ENCODE peak calls at places on chromosome 3, in seven cellular contexts. One of them, this sample, is unnamed.

GRCh38 chr3:100603449-100603848 is 6.0 kb upstream of the ADGRG7 start:
- DNase-seq in activated naive CD4-positive, alpha-beta T cell: no peak
- DNase-seq in DMS153: peak
- DNase-seq in stimulated activated naive B cell treated with anti-CD40 and anti-IgM and Interleukin-4, amounts not matched to agents 10 μg/mL and 1 μg/mL and 100 μg/mL, for 72 hours: no peak
- DNase-seq in GM23338: peak
- DNase-seq in stimulated activated CD4-positive, alpha-beta T cell treated with anti-CD3 and anti-CD28 coated beads, Interleukin-1b, Interleukin-23, amount 100 ng/mL, for 48 hours: no peak
- DNase-seq in GDM1: peak
- DNase-seq in this sample: no peak

GRCh38 chr3:66809579-66809958 is 188.5 kb upstream of the KBTBD8 start:
- DNase-seq in activated naive CD4-positive, alpha-beta T cell: no peak
- DNase-seq in DMS153: no peak
- DNase-seq in stimulated activated naive B cell treated with anti-CD40 and anti-IgM and Interleukin-4, amounts not matched to agents 10 μg/mL and 1 μg/mL and 100 μg/mL, for 72 hours: no peak
- DNase-seq in GM23338: peak
- DNase-seq in stimulated activated CD4-positive, alpha-beta T cell treated with anti-CD3 and anti-CD28 coated beads, Interleukin-1b, Interleukin-23, amount 100 ng/mL, for 48 hours: no peak
- DNase-seq in GDM1: no peak
- DNase-seq in this sample: no peak

GRCh38 chr3:126859415-126860246 is 123.3 kb upstream of the PLXNA1 start:
- DNase-seq in activated naive CD4-positive, alpha-beta T cell: no peak
- DNase-seq in DMS153: no peak
- DNase-seq in stimulated activated naive B cell treated with anti-CD40 and anti-IgM and Interleukin-4, amounts not matched to agents 10 μg/mL and 1 μg/mL and 100 μg/mL, for 72 hours: no peak
- DNase-seq in GM23338: no peak
- DNase-seq in stimulated activated CD4-positive, alpha-beta T cell treated with anti-CD3 and anti-CD28 coated beads, Interleukin-1b, Interleukin-23, amount 100 ng/mL, for 48 hours: no peak
- DNase-seq in GDM1: no peak
- DNase-seq in this sample: no peak

GRCh38 chr3:18425641-18426403 is 683 bp upstream of the SATB1 start:
- DNase-seq in activated naive CD4-positive, alpha-beta T cell: peak
- DNase-seq in DMS153: no peak
- DNase-seq in stimulated activated naive B cell treated with anti-CD40 and anti-IgM and Interleukin-4, amounts not matched to agents 10 μg/mL and 1 μg/mL and 100 μg/mL, for 72 hours: peak
- DNase-seq in GM23338: peak
- DNase-seq in stimulated activated CD4-positive, alpha-beta T cell treated with anti-CD3 and anti-CD28 coated beads, Interleukin-1b, Interleukin-23, amount 100 ng/mL, for 48 hours: peak
- DNase-seq in GDM1: peak
- DNase-seq in this sample: no peak

GRCh38 chr3:89925976-89926375 is 818.6 kb downstream of the EPHA3 start:
- DNase-seq in activated naive CD4-positive, alpha-beta T cell: no peak
- DNase-seq in DMS153: no peak
- DNase-seq in stimulated activated naive B cell treated with anti-CD40 and anti-IgM and Interleukin-4, amounts not matched to agents 10 μg/mL and 1 μg/mL and 100 μg/mL, for 72 hours: no peak
- DNase-seq in GM23338: no peak
- DNase-seq in stimulated activated CD4-positive, alpha-beta T cell treated with anti-CD3 and anti-CD28 coated beads, Interleukin-1b, Interleukin-23, amount 100 ng/mL, for 48 hours: no peak
- DNase-seq in GDM1: no peak
- DNase-seq in this sample: no peak

GRCh38 chr3:152400912-152401311 is 132.2 kb downstream of the MBNL1 start:
- DNase-seq in activated naive CD4-positive, alpha-beta T cell: no peak
- DNase-seq in DMS153: no peak
- DNase-seq in stimulated activated naive B cell treated with anti-CD40 and anti-IgM and Interleukin-4, amounts not matched to agents 10 μg/mL and 1 μg/mL and 100 μg/mL, for 72 hours: no peak
- DNase-seq in GM23338: no peak
- DNase-seq in stimulated activated CD4-positive, alpha-beta T cell treated with anti-CD3 and anti-CD28 coated beads, Interleukin-1b, Interleukin-23, amount 100 ng/mL, for 48 hours: no peak
- DNase-seq in GDM1: no peak
- DNase-seq in this sample: no peak

GRCh38 chr3:47741925-47742324 is 39.8 kb downstream of the SMARCC1 start:
- DNase-seq in activated naive CD4-positive, alpha-beta T cell: no peak
- DNase-seq in DMS153: no peak
- DNase-seq in stimulated activated naive B cell treated with anti-CD40 and anti-IgM and Interleukin-4, amounts not matched to agents 10 μg/mL and 1 μg/mL and 100 μg/mL, for 72 hours: no peak
- DNase-seq in GM23338: no peak
- DNase-seq in stimulated activated CD4-positive, alpha-beta T cell treated with anti-CD3 and anti-CD28 coated beads, Interleukin-1b, Interleukin-23, amount 100 ng/mL, for 48 hours: no peak
- DNase-seq in GDM1: no peak
- DNase-seq in this sample: no peak

GRCh38 chr3:165181556-165181955 is 14.6 kb downstream of the SLITRK3 start:
- DNase-seq in activated naive CD4-positive, alpha-beta T cell: no peak
- DNase-seq in DMS153: no peak
- DNase-seq in stimulated activated naive B cell treated with anti-CD40 and anti-IgM and Interleukin-4, amounts not matched to agents 10 μg/mL and 1 μg/mL and 100 μg/mL, for 72 hours: no peak
- DNase-seq in GM23338: no peak
- DNase-seq in stimulated activated CD4-positive, alpha-beta T cell treated with anti-CD3 and anti-CD28 coated beads, Interleukin-1b, Interleukin-23, amount 100 ng/mL, for 48 hours: no peak
- DNase-seq in GDM1: no peak
- DNase-seq in this sample: no peak

GRCh38 chr3:41836360-41837134 is 125.4 kb downstream of the ULK4 start:
- DNase-seq in activated naive CD4-positive, alpha-beta T cell: no peak
- DNase-seq in DMS153: no peak
- DNase-seq in stimulated activated naive B cell treated with anti-CD40 and anti-IgM and Interleukin-4, amounts not matched to agents 10 μg/mL and 1 μg/mL and 100 μg/mL, for 72 hours: no peak
- DNase-seq in GM23338: no peak
- DNase-seq in stimulated activated CD4-positive, alpha-beta T cell treated with anti-CD3 and anti-CD28 coated beads, Interleukin-1b, Interleukin-23, amount 100 ng/mL, for 48 hours: peak
- DNase-seq in GDM1: no peak
- DNase-seq in this sample: no peak

GRCh38 chr3:134640872-134641470 is 9.9 kb downstream of the KY start:
- DNase-seq in activated naive CD4-positive, alpha-beta T cell: no peak
- DNase-seq in DMS153: peak
- DNase-seq in stimulated activated naive B cell treated with anti-CD40 and anti-IgM and Interleukin-4, amounts not matched to agents 10 μg/mL and 1 μg/mL and 100 μg/mL, for 72 hours: no peak
- DNase-seq in GM23338: peak
- DNase-seq in stimulated activated CD4-positive, alpha-beta T cell treated with anti-CD3 and anti-CD28 coated beads, Interleukin-1b, Interleukin-23, amount 100 ng/mL, for 48 hours: no peak
- DNase-seq in GDM1: peak
- DNase-seq in this sample: no peak

GRCh38 chr3:139654637-139655365 is 23.0 kb downstream of the NMNAT3 start:
- DNase-seq in activated naive CD4-positive, alpha-beta T cell: no peak
- DNase-seq in DMS153: peak
- DNase-seq in stimulated activated naive B cell treated with anti-CD40 and anti-IgM and Interleukin-4, amounts not matched to agents 10 μg/mL and 1 μg/mL and 100 μg/mL, for 72 hours: no peak
- DNase-seq in GM23338: no peak
- DNase-seq in stimulated activated CD4-positive, alpha-beta T cell treated with anti-CD3 and anti-CD28 coated beads, Interleukin-1b, Interleukin-23, amount 100 ng/mL, for 48 hours: no peak
- DNase-seq in GDM1: no peak
- DNase-seq in this sample: no peak

GRCh38 chr3:19149388-19149787 is 1.1 kb downstream of the KCNH8 start:
- DNase-seq in activated naive CD4-positive, alpha-beta T cell: no peak
- DNase-seq in DMS153: no peak
- DNase-seq in stimulated activated naive B cell treated with anti-CD40 and anti-IgM and Interleukin-4, amounts not matched to agents 10 μg/mL and 1 μg/mL and 100 μg/mL, for 72 hours: no peak
- DNase-seq in GM23338: peak
- DNase-seq in stimulated activated CD4-positive, alpha-beta T cell treated with anti-CD3 and anti-CD28 coated beads, Interleukin-1b, Interleukin-23, amount 100 ng/mL, for 48 hours: no peak
- DNase-seq in GDM1: peak
- DNase-seq in this sample: no peak

GRCh38 chr3:81758275-81758674 is 3.2 kb downstream of the GBE1 start:
- DNase-seq in activated naive CD4-positive, alpha-beta T cell: no peak
- DNase-seq in DMS153: no peak
- DNase-seq in stimulated activated naive B cell treated with anti-CD40 and anti-IgM and Interleukin-4, amounts not matched to agents 10 μg/mL and 1 μg/mL and 100 μg/mL, for 72 hours: no peak
- DNase-seq in GM23338: no peak
- DNase-seq in stimulated activated CD4-positive, alpha-beta T cell treated with anti-CD3 and anti-CD28 coated beads, Interleukin-1b, Interleukin-23, amount 100 ng/mL, for 48 hours: no peak
- DNase-seq in GDM1: no peak
- DNase-seq in this sample: no peak

GRCh38 chr3:106004137-106004600 is 135.4 kb upstream of the CBLB start:
- DNase-seq in activated naive CD4-positive, alpha-beta T cell: no peak
- DNase-seq in DMS153: no peak
- DNase-seq in stimulated activated naive B cell treated with anti-CD40 and anti-IgM and Interleukin-4, amounts not matched to agents 10 μg/mL and 1 μg/mL and 100 μg/mL, for 72 hours: no peak
- DNase-seq in GM23338: no peak
- DNase-seq in stimulated activated CD4-positive, alpha-beta T cell treated with anti-CD3 and anti-CD28 coated beads, Interleukin-1b, Interleukin-23, amount 100 ng/mL, for 48 hours: no peak
- DNase-seq in GDM1: no peak
- DNase-seq in this sample: no peak

GRCh38 chr3:105511031-105511430 is 144.3 kb downstream of the ALCAM start:
- DNase-seq in activated naive CD4-positive, alpha-beta T cell: no peak
- DNase-seq in DMS153: no peak
- DNase-seq in stimulated activated naive B cell treated with anti-CD40 and anti-IgM and Interleukin-4, amounts not matched to agents 10 μg/mL and 1 μg/mL and 100 μg/mL, for 72 hours: no peak
- DNase-seq in GM23338: no peak
- DNase-seq in stimulated activated CD4-positive, alpha-beta T cell treated with anti-CD3 and anti-CD28 coated beads, Interleukin-1b, Interleukin-23, amount 100 ng/mL, for 48 hours: no peak
- DNase-seq in GDM1: no peak
- DNase-seq in this sample: no peak

GRCh38 chr3:189664311-189664710 is 33.1 kb downstream of the TP63 start:
- DNase-seq in activated naive CD4-positive, alpha-beta T cell: no peak
- DNase-seq in DMS153: no peak
- DNase-seq in stimulated activated naive B cell treated with anti-CD40 and anti-IgM and Interleukin-4, amounts not matched to agents 10 μg/mL and 1 μg/mL and 100 μg/mL, for 72 hours: no peak
- DNase-seq in GM23338: no peak
- DNase-seq in stimulated activated CD4-positive, alpha-beta T cell treated with anti-CD3 and anti-CD28 coated beads, Interleukin-1b, Interleukin-23, amount 100 ng/mL, for 48 hours: no peak
- DNase-seq in GDM1: no peak
- DNase-seq in this sample: no peak

GRCh38 chr3:42472555-42472954 is 29.9 kb upstream of the VIPR1 start:
- DNase-seq in activated naive CD4-positive, alpha-beta T cell: no peak
- DNase-seq in DMS153: no peak
- DNase-seq in stimulated activated naive B cell treated with anti-CD40 and anti-IgM and Interleukin-4, amounts not matched to agents 10 μg/mL and 1 μg/mL and 100 μg/mL, for 72 hours: no peak
- DNase-seq in GM23338: no peak
- DNase-seq in stimulated activated CD4-positive, alpha-beta T cell treated with anti-CD3 and anti-CD28 coated beads, Interleukin-1b, Interleukin-23, amount 100 ng/mL, for 48 hours: no peak
- DNase-seq in GDM1: no peak
- DNase-seq in this sample: no peak

GRCh38 chr3:38627956-38628355 is 21.5 kb downstream of the SCN5A start:
- DNase-seq in activated naive CD4-positive, alpha-beta T cell: no peak
- DNase-seq in DMS153: no peak
- DNase-seq in stimulated activated naive B cell treated with anti-CD40 and anti-IgM and Interleukin-4, amounts not matched to agents 10 μg/mL and 1 μg/mL and 100 μg/mL, for 72 hours: no peak
- DNase-seq in GM23338: peak
- DNase-seq in stimulated activated CD4-positive, alpha-beta T cell treated with anti-CD3 and anti-CD28 coated beads, Interleukin-1b, Interleukin-23, amount 100 ng/mL, for 48 hours: peak
- DNase-seq in GDM1: no peak
- DNase-seq in this sample: no peak

GRCh38 chr3:57575966-57576610 is 20.0 kb downstream of the PDE12 start:
- DNase-seq in activated naive CD4-positive, alpha-beta T cell: no peak
- DNase-seq in DMS153: no peak
- DNase-seq in stimulated activated naive B cell treated with anti-CD40 and anti-IgM and Interleukin-4, amounts not matched to agents 10 μg/mL and 1 μg/mL and 100 μg/mL, for 72 hours: no peak
- DNase-seq in GM23338: no peak
- DNase-seq in stimulated activated CD4-positive, alpha-beta T cell treated with anti-CD3 and anti-CD28 coated beads, Interleukin-1b, Interleukin-23, amount 100 ng/mL, for 48 hours: no peak
- DNase-seq in GDM1: no peak
- DNase-seq in this sample: no peak

GRCh38 chr3:12978682-12979081 is 94.5 kb downstream of the IQSEC1 start:
- DNase-seq in activated naive CD4-positive, alpha-beta T cell: no peak
- DNase-seq in DMS153: no peak
- DNase-seq in stimulated activated naive B cell treated with anti-CD40 and anti-IgM and Interleukin-4, amounts not matched to agents 10 μg/mL and 1 μg/mL and 100 μg/mL, for 72 hours: no peak
- DNase-seq in GM23338: no peak
- DNase-seq in stimulated activated CD4-positive, alpha-beta T cell treated with anti-CD3 and anti-CD28 coated beads, Interleukin-1b, Interleukin-23, amount 100 ng/mL, for 48 hours: no peak
- DNase-seq in GDM1: no peak
- DNase-seq in this sample: no peak

GRCh38 chr3:170137971-170138370 is 43.6 kb downstream of the PHC3 start:
- DNase-seq in activated naive CD4-positive, alpha-beta T cell: no peak
- DNase-seq in DMS153: no peak
- DNase-seq in stimulated activated naive B cell treated with anti-CD40 and anti-IgM and Interleukin-4, amounts not matched to agents 10 μg/mL and 1 μg/mL and 100 μg/mL, for 72 hours: no peak
- DNase-seq in GM23338: no peak
- DNase-seq in stimulated activated CD4-positive, alpha-beta T cell treated with anti-CD3 and anti-CD28 coated beads, Interleukin-1b, Interleukin-23, amount 100 ng/mL, for 48 hours: no peak
- DNase-seq in GDM1: no peak
- DNase-seq in this sample: no peak

GRCh38 chr3:4743371-4743770 is 235.9 kb upstream of the BHLHE40 start:
- DNase-seq in activated naive CD4-positive, alpha-beta T cell: no peak
- DNase-seq in DMS153: no peak
- DNase-seq in stimulated activated naive B cell treated with anti-CD40 and anti-IgM and Interleukin-4, amounts not matched to agents 10 μg/mL and 1 μg/mL and 100 μg/mL, for 72 hours: no peak
- DNase-seq in GM23338: no peak
- DNase-seq in stimulated activated CD4-positive, alpha-beta T cell treated with anti-CD3 and anti-CD28 coated beads, Interleukin-1b, Interleukin-23, amount 100 ng/mL, for 48 hours: no peak
- DNase-seq in GDM1: no peak
- DNase-seq in this sample: no peak

GRCh38 chr3:187456268-187456667 is 88.1 kb downstream of the RTP4 start:
- DNase-seq in activated naive CD4-positive, alpha-beta T cell: no peak
- DNase-seq in DMS153: peak
- DNase-seq in stimulated activated naive B cell treated with anti-CD40 and anti-IgM and Interleukin-4, amounts not matched to agents 10 μg/mL and 1 μg/mL and 100 μg/mL, for 72 hours: no peak
- DNase-seq in GM23338: no peak
- DNase-seq in stimulated activated CD4-positive, alpha-beta T cell treated with anti-CD3 and anti-CD28 coated beads, Interleukin-1b, Interleukin-23, amount 100 ng/mL, for 48 hours: no peak
- DNase-seq in GDM1: no peak
- DNase-seq in this sample: no peak

GRCh38 chr3:57803647-57804081 is 47.6 kb downstream of the SLMAP start:
- DNase-seq in activated naive CD4-positive, alpha-beta T cell: no peak
- DNase-seq in DMS153: no peak
- DNase-seq in stimulated activated naive B cell treated with anti-CD40 and anti-IgM and Interleukin-4, amounts not matched to agents 10 μg/mL and 1 μg/mL and 100 μg/mL, for 72 hours: no peak
- DNase-seq in GM23338: peak
- DNase-seq in stimulated activated CD4-positive, alpha-beta T cell treated with anti-CD3 and anti-CD28 coated beads, Interleukin-1b, Interleukin-23, amount 100 ng/mL, for 48 hours: no peak
- DNase-seq in GDM1: no peak
- DNase-seq in this sample: peak

GRCh38 chr3:123533554-123534159 is 51.2 kb downstream of the HACD2 start:
- DNase-seq in activated naive CD4-positive, alpha-beta T cell: no peak
- DNase-seq in DMS153: no peak
- DNase-seq in stimulated activated naive B cell treated with anti-CD40 and anti-IgM and Interleukin-4, amounts not matched to agents 10 μg/mL and 1 μg/mL and 100 μg/mL, for 72 hours: no peak
- DNase-seq in GM23338: no peak
- DNase-seq in stimulated activated CD4-positive, alpha-beta T cell treated with anti-CD3 and anti-CD28 coated beads, Interleukin-1b, Interleukin-23, amount 100 ng/mL, for 48 hours: no peak
- DNase-seq in GDM1: no peak
- DNase-seq in this sample: no peak

GRCh38 chr3:150411971-150412370 is 3.9 kb downstream of the TSC22D2 start:
- DNase-seq in activated naive CD4-positive, alpha-beta T cell: no peak
- DNase-seq in DMS153: no peak
- DNase-seq in stimulated activated naive B cell treated with anti-CD40 and anti-IgM and Interleukin-4, amounts not matched to agents 10 μg/mL and 1 μg/mL and 100 μg/mL, for 72 hours: no peak
- DNase-seq in GM23338: no peak
- DNase-seq in stimulated activated CD4-positive, alpha-beta T cell treated with anti-CD3 and anti-CD28 coated beads, Interleukin-1b, Interleukin-23, amount 100 ng/mL, for 48 hours: no peak
- DNase-seq in GDM1: no peak
- DNase-seq in this sample: no peak

GRCh38 chr3:45480218-45480617 is 91.8 kb downstream of the LARS2 start:
- DNase-seq in activated naive CD4-positive, alpha-beta T cell: no peak
- DNase-seq in DMS153: no peak
- DNase-seq in stimulated activated naive B cell treated with anti-CD40 and anti-IgM and Interleukin-4, amounts not matched to agents 10 μg/mL and 1 μg/mL and 100 μg/mL, for 72 hours: no peak
- DNase-seq in GM23338: no peak
- DNase-seq in stimulated activated CD4-positive, alpha-beta T cell treated with anti-CD3 and anti-CD28 coated beads, Interleukin-1b, Interleukin-23, amount 100 ng/mL, for 48 hours: no peak
- DNase-seq in GDM1: no peak
- DNase-seq in this sample: no peak

GRCh38 chr3:177640319-177640997 is 443.2 kb upstream of the TBL1XR1 start:
- DNase-seq in activated naive CD4-positive, alpha-beta T cell: no peak
- DNase-seq in DMS153: peak
- DNase-seq in stimulated activated naive B cell treated with anti-CD40 and anti-IgM and Interleukin-4, amounts not matched to agents 10 μg/mL and 1 μg/mL and 100 μg/mL, for 72 hours: no peak
- DNase-seq in GM23338: peak
- DNase-seq in stimulated activated CD4-positive, alpha-beta T cell treated with anti-CD3 and anti-CD28 coated beads, Interleukin-1b, Interleukin-23, amount 100 ng/mL, for 48 hours: no peak
- DNase-seq in GDM1: no peak
- DNase-seq in this sample: no peak

GRCh38 chr3:13557417-13557816 is 8.5 kb downstream of the FBLN2 start:
- DNase-seq in activated naive CD4-positive, alpha-beta T cell: no peak
- DNase-seq in DMS153: no peak
- DNase-seq in stimulated activated naive B cell treated with anti-CD40 and anti-IgM and Interleukin-4, amounts not matched to agents 10 μg/mL and 1 μg/mL and 100 μg/mL, for 72 hours: no peak
- DNase-seq in GM23338: no peak
- DNase-seq in stimulated activated CD4-positive, alpha-beta T cell treated with anti-CD3 and anti-CD28 coated beads, Interleukin-1b, Interleukin-23, amount 100 ng/mL, for 48 hours: no peak
- DNase-seq in GDM1: no peak
- DNase-seq in this sample: no peak

GRCh38 chr3:66021731-66022131 is 17.0 kb downstream of the MAGI1 start:
- DNase-seq in activated naive CD4-positive, alpha-beta T cell: no peak
- DNase-seq in DMS153: no peak
- DNase-seq in stimulated activated naive B cell treated with anti-CD40 and anti-IgM and Interleukin-4, amounts not matched to agents 10 μg/mL and 1 μg/mL and 100 μg/mL, for 72 hours: no peak
- DNase-seq in GM23338: peak
- DNase-seq in stimulated activated CD4-positive, alpha-beta T cell treated with anti-CD3 and anti-CD28 coated beads, Interleukin-1b, Interleukin-23, amount 100 ng/mL, for 48 hours: no peak
- DNase-seq in GDM1: no peak
- DNase-seq in this sample: no peak